ENCODE peak calls at places on chromosomes 12 and 14, in six cellular contexts. L is H1, M is K562, W is HepG2, D is GM12878, Z is HCT116. I is an unnamed sample.
A peak's percentile ranks its signal among the peaks of the same experiment; 100 is the strongest.

GRCh38 chr14:73740921-73741326 is 26.7 kb upstream of the PNMA1 start:
- DNase-seq in D (no peak), L (no peak), Z (peak; percentile 61), W (peak; percentile 49), M (peak; percentile 45), I (no peak)

GRCh38 chr12:90280564-90281058 is 572.0 kb upstream of the ATP2B1 start:
- DNase-seq in W (no peak), Z (no peak), M (no peak), L (no peak), D (peak; percentile 52), I (peak; percentile 51)

GRCh38 chr12:74381968-74382367 is 155.7 kb upstream of the ATXN7L3B start:
- DNase-seq in L (no peak), Z (no peak), M (no peak), W (no peak), D (no peak), I (no peak)

GRCh38 chr12:116818341-116818856 is 62.8 kb downstream of the HRK start:
- DNase-seq in L (no peak), W (no peak), D (no peak), Z (no peak), M (no peak), I (peak; percentile 59)

GRCh38 chr12:96015672-96016071 is 19.5 kb upstream of the HAL start:
- DNase-seq in W (no peak), L (no peak), M (no peak), Z (no peak), D (no peak), I (peak; percentile 57)

GRCh38 chr12:59850268-59850667 is 254.4 kb downstream of the SLC16A7 start:
- DNase-seq in Z (no peak), W (no peak), D (no peak), L (no peak), M (no peak), I (peak; percentile 38)

GRCh38 chr12:124506145-124506831 is 61.1 kb downstream of the NCOR2 start:
- DNase-seq in M (peak; percentile 38), Z (no peak), L (no peak), D (no peak), W (no peak), I (peak; percentile 75)

GRCh38 chr12:108666326-108666995 is 32.8 kb upstream of the SELPLG start:
- DNase-seq in Z (no peak), W (peak; percentile 76), D (no peak), L (no peak), M (no peak), I (no peak)

GRCh38 chr14:82449926-82450325 is 916.3 kb upstream of the SEL1L start:
- DNase-seq in M (no peak), Z (no peak), W (no peak), D (no peak), L (no peak), I (no peak)

GRCh38 chr12:123141615-123142517 is 9.0 kb downstream of the PITPNM2 start:
- DNase-seq in W (peak; percentile 87), M (no peak), Z (peak; percentile 33), D (no peak), L (no peak), I (peak; percentile 72)

GRCh38 chr14:60485600-60486251 is at the start of gene C14orf39:
- DNase-seq in Z (no peak), W (no peak), M (peak; percentile 82), D (no peak), L (peak; percentile 69), I (peak; percentile 34)
- TF ChIP-seq EZH2 in Z (no peak), W (no peak), M (no peak), D (no peak), L (no peak), I (peak; percentile 57)

DNA sequence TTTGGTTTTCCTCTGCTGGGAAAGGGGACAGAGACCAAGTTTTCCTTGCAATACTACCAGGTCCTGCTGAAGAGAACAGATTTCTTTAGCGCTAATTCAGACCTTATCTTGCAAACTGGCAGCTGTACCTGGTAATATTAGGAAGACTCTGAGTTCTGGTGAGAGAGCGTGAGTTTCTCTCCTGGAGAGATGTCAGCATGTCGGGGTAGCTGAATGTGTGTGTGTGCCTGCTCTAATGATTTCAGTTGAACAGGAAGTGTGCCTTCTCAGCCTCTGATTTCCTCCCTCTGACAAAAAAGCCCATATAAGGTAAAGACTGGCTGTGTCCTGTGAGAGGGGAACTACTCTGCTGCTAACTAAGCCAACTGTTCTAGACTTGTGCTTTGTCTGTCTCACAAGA is 10.3 kb upstream of the ERP27 start:
- DNase-seq in M (no peak), D (peak; percentile 90), L (no peak), Z (no peak), W (no peak), I (peak; percentile 93)
- TF ChIP-seq POLR2A in M (no peak), D (peak; percentile 79), L (no peak), Z (no peak), W (no peak), I (peak; percentile 82)

GRCh38 chr14:100557658-100558057 is 29.6 kb downstream of the BEGAIN start:
- DNase-seq in Z (no peak), W (no peak), D (no peak), L (no peak), M (no peak), I (no peak)
- TF ChIP-seq EZH2 in Z (no peak), W (no peak), D (no peak), L (no peak), M (no peak), I (no peak)

GRCh38 chr14:90381011-90381790 is 15.6 kb upstream of the CALM1 start:
- DNase-seq in L (no peak), W (peak; percentile 24), D (no peak), Z (no peak), M (no peak), I (no peak)
- TF ChIP-seq POLR2A in L (no peak), W (no peak), D (no peak), Z (no peak), M (no peak), I (no peak)

GRCh38 chr12:1833596-1834028 is 13.2 kb downstream of the LRTM2 start:
- DNase-seq in W (no peak), D (no peak), L (no peak), M (no peak), Z (no peak), I (no peak)

GRCh38 chr12:1829306-1829900 is 9.0 kb downstream of the LRTM2 start:
- DNase-seq in W (no peak), Z (no peak), M (no peak), D (no peak), L (no peak), I (no peak)

GRCh38 chr12:1832801-1833595 is 12.6 kb downstream of the LRTM2 start:
- DNase-seq in W (no peak), L (no peak), Z (no peak), M (no peak), D (no peak), I (no peak)

GRCh38 chr12:1830401-1830845 is 10.1 kb downstream of the LRTM2 start:
- DNase-seq in D (no peak), W (no peak), M (no peak), L (no peak), Z (no peak), I (no peak)

DNA sequence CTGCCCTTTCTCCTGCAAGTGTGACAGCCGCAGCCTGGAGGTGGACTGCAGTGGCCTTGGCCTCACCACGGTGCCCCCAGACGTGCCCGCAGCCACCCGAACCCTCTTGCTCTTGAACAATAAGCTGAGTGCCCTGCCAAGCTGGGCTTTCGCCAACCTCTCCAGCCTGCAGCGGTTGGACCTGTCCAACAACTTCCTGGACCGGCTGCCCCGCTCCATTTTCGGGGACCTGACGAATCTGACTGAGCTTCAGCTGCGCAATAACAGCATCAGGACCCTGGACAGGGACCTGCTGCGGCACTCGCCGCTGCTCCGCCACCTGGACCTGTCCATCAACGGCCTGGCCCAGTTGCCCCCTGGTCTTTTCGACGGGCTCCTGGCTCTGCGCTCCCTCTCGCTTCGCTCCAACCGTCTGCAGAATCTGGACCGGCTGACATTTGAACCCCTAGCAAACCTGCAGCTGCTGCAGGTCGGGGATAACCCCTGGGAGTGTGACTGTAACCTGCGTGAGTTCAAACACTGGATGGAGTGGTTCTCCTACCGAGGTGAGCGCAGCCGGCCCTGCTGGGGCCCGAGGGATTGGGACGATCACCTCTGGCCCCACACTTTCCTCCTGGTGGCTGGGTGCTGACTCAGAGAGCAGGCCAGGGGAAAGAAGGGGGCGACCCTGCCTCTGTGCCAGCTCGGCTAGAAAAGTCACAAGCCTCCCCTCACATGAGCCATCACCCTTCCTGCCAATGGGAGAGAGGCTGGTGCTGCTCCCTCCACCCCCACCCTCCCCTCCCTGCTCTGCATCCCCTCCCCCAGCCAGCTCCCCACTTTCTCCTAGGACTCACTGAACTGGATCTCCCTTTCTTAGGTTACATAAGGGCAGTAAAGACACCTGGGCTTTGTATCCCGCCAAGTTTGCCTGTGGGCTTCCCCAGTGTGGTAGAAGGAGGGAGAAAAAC is 10.9 kb downstream of the LRTM2 start:
- DNase-seq in L (peak; percentile 89), M (peak; percentile 64), Z (no peak), D (no peak), W (peak; percentile 55), I (peak; percentile 68)
- TF ChIP-seq EZH2 in L (no peak), M (no peak), Z (no peak), D (no peak), W (no peak), I (peak; percentile 24)

GRCh38 chr12:113965951-113966797 is at the start of gene RBM19:
- DNase-seq in L (peak; percentile 98), Z (peak; percentile 96), W (peak; percentile 97), M (peak; percentile 99), D (peak; percentile 80), I (peak; percentile 98)
- TF ChIP-seq POLR2A in L (peak; percentile 75), Z (peak; percentile 43), W (peak; percentile 84), M (peak; percentile 83), D (peak; percentile 91), I (peak; percentile 82)

DNA sequence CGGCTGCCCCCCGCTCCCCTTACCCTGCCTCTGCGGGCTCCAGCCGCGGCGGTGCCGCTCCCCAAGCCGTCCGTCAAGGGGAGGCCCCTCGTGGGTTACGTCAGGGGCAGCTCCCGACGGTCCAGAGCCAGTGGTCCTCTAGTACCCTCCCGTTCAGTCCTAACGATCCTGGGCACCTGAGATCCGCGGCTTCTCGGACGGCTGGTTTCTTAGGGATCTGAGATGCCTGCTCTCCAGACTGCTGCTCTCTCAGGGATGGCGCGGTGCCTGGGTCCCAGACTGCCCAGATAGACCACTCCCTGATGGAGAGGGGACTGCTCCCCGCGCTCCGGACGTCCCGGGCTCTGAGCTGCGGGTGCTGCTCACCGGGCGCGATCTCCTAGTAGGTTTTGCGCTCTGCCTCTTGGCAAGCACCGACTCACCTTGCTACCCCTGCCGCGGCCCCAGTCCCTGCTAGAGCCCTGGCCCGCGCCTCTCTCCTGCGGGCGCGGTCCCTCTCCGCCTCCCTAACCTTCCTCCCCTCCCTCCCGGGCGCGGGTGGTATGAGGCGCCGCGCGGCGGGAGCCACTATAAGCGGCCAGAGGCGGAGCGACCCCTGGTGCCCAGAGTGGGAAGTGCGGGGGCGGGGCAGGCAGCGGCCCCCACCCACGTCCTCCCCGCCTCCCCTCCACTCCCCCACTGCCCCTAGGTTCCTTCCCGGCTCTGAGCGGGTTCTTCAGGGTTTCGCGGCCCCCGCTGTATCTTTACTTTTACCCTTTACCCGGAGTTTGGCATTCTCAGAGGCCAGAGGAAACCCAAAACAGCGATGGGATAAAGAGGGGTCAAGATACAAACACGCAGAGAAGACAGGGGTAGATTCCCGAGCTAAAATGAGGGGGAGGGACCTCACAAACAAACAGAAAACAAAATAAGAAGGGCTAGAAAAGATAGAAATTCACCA is at the start of gene C1QL4:
- DNase-seq in W (peak; percentile 44), L (peak; percentile 99), M (peak; percentile 96), Z (peak; percentile 33), D (no peak), I (peak; percentile 69)
- TF ChIP-seq EZH2 in W (no peak), L (peak; percentile 31), M (no peak), Z (no peak), D (no peak), I (peak; percentile 84)